ENCODE peak calls at places on chromosomes 3 and 15, in nine cellular contexts. V is stomach, I is GM12878, W is A549, F is HCT116, K is right lobe of liver, L is transverse colon, G is GM12891, Z is heart left ventricle. R is an unnamed sample.

GRCh38 chr3:47410417-47410720 is 29.5 kb downstream of the PTPN23 start:
- DNase-seq in V (no peak), I (no peak), W (no peak), F (no peak), K (peak), L (no peak), G (no peak), Z (no peak), R (no peak)

GRCh38 chr3:101066776-101067175 is 73.6 kb upstream of the ABI3BP start:
- DNase-seq in V (no peak), I (no peak), W (no peak), F (no peak), K (no peak), L (no peak), G (no peak), Z (no peak), R (no peak)

GRCh38 chr3:139020036-139020867 is 474 bp downstream of the PRR23B start:
- DNase-seq in V (no peak), I (no peak), W (no peak), F (no peak), K (no peak), L (no peak), G (no peak), Z (no peak), R (no peak)

GRCh38 chr15:29857196-29857595 is 34.9 kb upstream of the TJP1 start:
- DNase-seq in V (no peak), I (no peak), W (peak), F (no peak), K (no peak), L (no peak), G (no peak), Z (no peak), R (no peak)

GRCh38 chr3:149776170-149776569 is 16.2 kb downstream of the ANKUB1 start:
- DNase-seq in V (no peak), I (no peak), W (no peak), F (no peak), K (no peak), L (no peak), G (no peak), Z (no peak), R (no peak)

GRCh38 chr15:41930221-41930866 is 36.5 kb upstream of the SPTBN5 start:
- DNase-seq in V (no peak), I (peak), W (peak), F (peak), K (no peak), L (peak), G (no peak), Z (no peak), R (no peak)

GRCh38 chr15:45662375-45662774 is 27.5 kb downstream of the SQOR start:
- DNase-seq in V (no peak), I (no peak), W (no peak), F (no peak), K (no peak), L (no peak), G (no peak), Z (no peak), R (no peak)

GRCh38 chr3:152254031-152254430 is 14.7 kb upstream of the MBNL1 start:
- DNase-seq in V (no peak), I (no peak), W (no peak), F (no peak), K (no peak), L (no peak), G (no peak), Z (no peak), R (no peak)

GRCh38 chr3:101849714-101850326 is 506 bp downstream of the NFKBIZ start:
- DNase-seq in V (peak), I (no peak), W (peak), F (no peak), K (peak), L (peak), G (no peak), Z (peak), R (peak)

GRCh38 chr15:96418146-96418545 is 87.6 kb downstream of the NR2F2 start:
- DNase-seq in V (no peak), I (no peak), W (no peak), F (no peak), K (no peak), L (no peak), G (no peak), Z (no peak), R (no peak)

GRCh38 chr3:75075158-75075557 is 460.7 kb upstream of the CNTN3 start:
- DNase-seq in V (no peak), I (no peak), W (no peak), F (no peak), K (no peak), L (no peak), G (no peak), Z (no peak), R (no peak)

GRCh38 chr3:23668430-23668904 is 137.3 kb upstream of the UBE2E1 start:
- DNase-seq in V (no peak), I (no peak), W (peak), F (peak), K (no peak), L (no peak), G (no peak), Z (no peak), R (no peak)

GRCh38 chr15:80778964-80779657 is at the start of gene CEMIP:
- DNase-seq in V (peak), I (no peak), W (peak), F (peak), K (peak), L (peak), G (peak), Z (peak), R (peak)
- TF ChIP-seq POLR2A in V (no peak), I (no peak), W (peak), F (no peak), K (no peak), L (no peak), G (no peak), Z (no peak), R (no peak)

DNA sequence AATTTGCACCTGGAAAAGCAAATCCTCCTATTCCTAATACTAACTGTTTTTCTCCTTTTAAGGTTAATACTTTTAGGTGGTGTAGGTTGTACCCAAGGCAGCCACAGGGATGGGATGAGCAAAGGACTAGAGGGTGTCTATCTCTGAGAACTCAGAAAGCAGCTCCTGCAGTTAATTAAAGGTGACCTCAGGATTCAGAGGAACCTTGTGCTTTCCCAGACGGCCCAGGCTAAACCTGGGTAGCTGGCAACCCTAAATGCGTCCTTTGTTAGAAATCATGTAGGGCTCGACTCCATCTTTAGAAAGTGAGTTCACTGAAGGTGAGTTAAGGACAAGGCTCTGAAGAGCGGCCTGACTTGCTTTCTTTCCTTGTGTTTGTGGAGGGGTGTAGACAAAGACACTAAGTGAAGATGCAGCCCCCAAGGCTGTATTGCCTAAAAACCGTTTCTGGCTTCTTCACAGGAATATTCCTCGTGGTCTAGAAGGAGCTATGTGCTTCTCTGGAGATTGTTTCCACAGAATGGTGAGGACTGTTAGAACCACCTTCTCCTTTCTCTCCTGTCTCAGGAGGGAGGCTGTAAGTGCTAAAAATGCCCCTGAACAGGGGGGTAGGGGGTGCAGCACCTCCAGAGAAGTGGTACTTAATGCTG is 14.9 kb downstream of the FNDC3B start:
- DNase-seq in V (no peak), I (no peak), W (no peak), F (no peak), K (no peak), L (no peak), G (no peak), Z (no peak), R (no peak)
- TF ChIP-seq POLR2A in V (no peak), I (no peak), W (no peak), F (no peak), K (no peak), L (no peak), G (no peak), Z (no peak), R (no peak)

GRCh38 chr3:70982700-70983140 is 600.8 kb downstream of the FOXP1 start:
- DNase-seq in V (peak), I (peak), W (peak), F (peak), K (no peak), L (no peak), G (no peak), Z (no peak), R (peak)
- TF ChIP-seq POLR2A in V (no peak), I (no peak), W (no peak), F (no peak), K (no peak), L (no peak), G (no peak), Z (no peak), R (no peak)

GRCh38 chr3:40477671-40478070 is 749 bp downstream of the ZNF619 start:
- DNase-seq in V (no peak), I (no peak), W (no peak), F (no peak), K (no peak), L (no peak), G (no peak), Z (no peak), R (no peak)

DNA sequence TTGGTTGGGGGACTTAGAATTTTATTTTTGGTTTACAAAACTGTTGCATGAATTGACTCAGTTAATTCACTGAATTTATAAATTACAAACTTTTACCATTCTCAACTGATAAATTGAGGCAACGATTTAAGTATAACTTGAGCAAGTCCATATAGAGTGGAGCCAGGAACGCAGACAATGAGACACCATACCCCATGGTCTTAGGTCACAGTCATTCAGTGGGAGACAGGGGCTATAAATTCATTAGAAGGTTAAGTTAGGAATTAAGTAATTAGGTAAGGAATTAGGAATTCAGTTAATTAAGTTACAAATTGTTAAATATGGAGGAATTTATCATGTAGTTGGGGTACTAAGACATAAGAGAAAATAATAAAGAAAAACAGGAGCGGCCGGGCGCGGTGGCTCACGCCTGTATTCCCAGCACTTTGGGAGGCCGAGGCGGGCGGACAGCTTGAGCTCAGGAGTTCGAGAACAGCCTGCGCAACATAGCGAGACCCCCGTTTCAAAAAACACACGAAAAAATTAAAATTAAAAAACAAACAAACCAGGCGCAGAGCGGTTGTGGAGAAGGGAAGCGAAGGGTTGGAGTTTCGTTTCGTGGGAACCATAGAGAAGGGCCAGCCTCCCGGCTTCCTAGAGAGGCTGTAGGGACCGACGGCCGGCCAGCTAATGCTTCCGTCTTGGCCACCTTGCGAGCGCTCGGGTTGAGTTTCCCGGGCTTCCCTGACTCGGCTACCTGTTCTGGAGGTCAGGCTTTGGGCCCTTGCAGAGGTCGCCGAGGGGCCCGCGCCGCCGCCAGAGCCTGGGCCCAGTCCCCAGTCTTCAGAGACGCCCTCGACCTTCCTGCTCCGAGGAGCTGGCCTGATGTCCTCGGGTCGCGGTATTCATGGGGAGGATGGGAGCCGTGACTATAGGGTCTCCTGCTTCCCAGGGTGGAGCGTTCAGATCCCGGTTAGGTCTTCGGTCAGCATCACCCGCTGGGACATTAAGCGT is at the start of gene ZNF619:
- DNase-seq in V (peak), I (no peak), W (peak), F (peak), K (peak), L (peak), G (peak), Z (peak), R (peak)
- TF ChIP-seq POLR2A in V (no peak), I (peak), W (peak), F (peak), K (peak), L (peak), G (peak), Z (peak), R (no peak)

GRCh38 chr3:132660056-132660744 is at the start of gene UBA5:
- DNase-seq in V (peak), I (peak), W (peak), F (peak), K (peak), L (peak), G (peak), Z (peak), R (peak)
- TF ChIP-seq POLR2A in V (no peak), I (peak), W (peak), F (peak), K (peak), L (peak), G (peak), Z (no peak), R (peak)

DNA sequence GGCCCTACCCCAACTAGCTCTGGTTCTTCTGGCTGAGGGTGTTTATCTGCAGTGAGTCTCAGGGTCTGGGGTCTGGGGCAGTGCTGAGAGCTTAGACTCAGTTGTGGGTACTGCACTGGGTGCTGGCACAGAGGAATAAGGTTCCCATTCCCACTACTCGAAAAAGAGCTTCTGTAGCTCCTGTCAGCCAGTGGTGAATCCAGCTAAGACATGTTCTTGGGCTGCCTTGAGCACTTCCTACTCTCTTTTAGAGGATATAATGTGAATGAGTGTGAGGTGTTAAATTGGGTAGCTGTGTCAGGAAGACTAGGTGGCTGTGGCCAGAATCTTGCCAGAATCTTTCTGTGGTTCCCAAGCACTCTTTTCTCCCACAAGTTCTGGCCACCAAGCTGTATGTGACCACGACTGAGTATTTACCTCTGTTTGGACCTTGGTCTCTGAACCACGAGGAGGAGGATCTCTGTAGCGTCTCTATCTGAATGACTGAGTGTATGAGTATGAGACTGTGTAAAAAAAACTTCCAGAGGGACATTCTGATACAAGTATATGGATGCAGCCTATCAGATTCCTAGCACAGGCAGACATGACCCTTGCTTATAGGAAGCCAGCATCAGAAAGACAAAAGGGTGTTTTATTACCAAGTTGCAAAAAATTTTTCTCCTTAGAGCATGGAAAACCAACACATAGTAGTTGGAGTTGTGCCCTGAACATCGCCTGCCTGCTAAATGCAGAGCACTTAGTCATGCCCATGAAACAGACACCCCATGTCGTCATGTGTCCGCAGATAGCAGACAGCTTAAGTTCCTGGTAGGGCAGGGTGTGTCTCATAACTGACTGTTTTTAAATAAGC is 30.6 kb downstream of the DAG1 start:
- DNase-seq in V (peak), I (no peak), W (peak), F (peak), K (peak), L (peak), G (no peak), Z (peak), R (peak)
- TF ChIP-seq POLR2A in V (no peak), I (no peak), W (no peak), F (no peak), K (peak), L (no peak), G (no peak), Z (no peak), R (no peak)

R was measured in thyroid gland.